ENCODE peak calls at places on chromosomes 11 and 22, in six cellular contexts. X is T-cell; N is smooth muscle cell of the brain vasculature; T is CD8-positive, alpha-beta memory T cell; U is posterior vena cava; C is ureter. I is an unnamed sample.

GRCh38 chr11:112172362-112172994 is 2.8 kb upstream of the BCO2 start:
- DNase-seq in X (no peak), T (no peak), C (no peak), U (no peak), N (no peak), I (no peak)

GRCh38 chr11:1034001-1034400 is 2.5 kb downstream of the MUC6 start:
- DNase-seq in X (no peak), C (no peak), T (no peak), U (no peak), N (no peak), I (no peak)

GRCh38 chr11:567036-567628 is 6.4 kb downstream of the RASSF7 start:
- DNase-seq in T (no peak), C (no peak), X (no peak), U (no peak), N (no peak), I (no peak)

GRCh38 chr22:46934746-46935491 is 172.5 kb downstream of the TBC1D22A start:
- DNase-seq in C (no peak), U (no peak), X (no peak), N (peak; percentile 45), T (no peak), I (peak; percentile 92)

GRCh38 chr11:3641701-3642070 is at the start of gene ART5:
- DNase-seq in T (no peak), N (no peak), U (no peak), C (no peak), X (no peak), I (no peak)

GRCh38 chr11:37748641-37749040 is 1150.6 kb upstream of the RAG2 start:
- DNase-seq in T (no peak), N (no peak), U (no peak), X (no peak), C (no peak), I (no peak)

GRCh38 chr11:8719260-8720190 is 36.9 kb downstream of the RPL27A start:
- DNase-seq in C (peak; percentile 79), X (no peak), U (peak; percentile 89), T (no peak), N (no peak), I (peak; percentile 86)

GRCh38 chr11:59078435-59078834 is 7.7 kb upstream of the GLYATL1B start:
- DNase-seq in X (no peak), U (no peak), T (no peak), N (no peak), C (no peak), I (no peak)

GRCh38 chr11:107606122-107606521 is 15.2 kb downstream of the ELMOD1 start:
- DNase-seq in C (no peak), T (no peak), N (no peak), U (no peak), X (no peak), I (no peak)

GRCh38 chr22:35728639-35729308 is 11.1 kb downstream of the APOL5 start:
- DNase-seq in T (no peak), X (no peak), U (no peak), C (peak; percentile 66), N (no peak), I (no peak)

GRCh38 chr11:110968348-110969062 is 256.3 kb upstream of the ARHGAP20 start:
- DNase-seq in X (no peak), T (no peak), U (no peak), C (no peak), N (no peak), I (peak; percentile 16)

GRCh38 chr22:19488884-19489843 is 9.4 kb downstream of the CDC45 start:
- DNase-seq in T (no peak), N (no peak), U (no peak), X (no peak), C (no peak), I (peak; percentile 47)

GRCh38 chr11:123211981-123212380 is 16.9 kb upstream of the CLMP start:
- DNase-seq in C (no peak), X (no peak), N (no peak), T (no peak), U (no peak), I (no peak)

GRCh38 chr22:43566561-43567332 is 154.9 kb downstream of the MPPED1 start:
- DNase-seq in N (no peak), U (no peak), T (no peak), C (no peak), X (no peak), I (no peak)

GRCh38 chr22:40512426-40513136 is 123.9 kb downstream of the MRTFA start:
- DNase-seq in T (no peak), N (peak; percentile 81), C (no peak), U (no peak), X (no peak), I (peak; percentile 100)

GRCh38 chr22:41481131-41481830 is 12.4 kb downstream of the ACO2 start:
- DNase-seq in C (no peak), N (no peak), X (no peak), U (peak; percentile 65), T (no peak), I (peak; percentile 9)

GRCh38 chr11:133403900-133404299 is 128.4 kb downstream of the OPCML start:
- DNase-seq in T (no peak), C (no peak), X (no peak), U (no peak), N (no peak), I (no peak)

GRCh38 chr11:123173040-123173855 is 21.8 kb downstream of the CLMP start:
- DNase-seq in T (no peak), C (no peak), N (no peak), X (no peak), U (no peak), I (peak; percentile 92)

GRCh38 chr22:35349368-35349703 is 31.6 kb upstream of the HMOX1 start:
- DNase-seq in N (no peak), T (no peak), X (no peak), U (no peak), C (no peak), I (no peak)

GRCh38 chr22:29700206-29700948 is 19.4 kb upstream of the CABP7 start:
- DNase-seq in X (no peak), T (no peak), U (no peak), C (no peak), N (no peak), I (no peak)